ENCODE peak calls at places on chromosomes 7 and 10, in nine cellular contexts. L is NAMALWA; B is NCI-H1694; H is T-helper 17 cell; V is brain microvascular endothelial cell; N is GM19239; Q is endothelial cell; Z is activated effector memory CD4-positive, alpha-beta T cell treated with anti-CD3 and anti-CD28 coated beads, Interleukin-2, amount 50 U/mL, for 16 hours; C is HS-27A. R is an unnamed sample.

GRCh38 chr7:155562106-155562505 is 15.7 kb upstream of the CNPY1 start:
- DNase-seq in C (no peak), Z (no peak), Q (no peak), H (no peak), L (no peak), B (no peak), V (no peak), N (no peak), R (no peak)

GRCh38 chr10:112584276-112584675 is 137.3 kb downstream of the VTI1A start:
- DNase-seq in B (no peak), V (no peak), N (no peak), Q (no peak), Z (no peak), L (no peak), H (no peak), C (no peak), R (no peak)

GRCh38 chr10:122567056-122567660 is 6.6 kb downstream of the DMBT1 start:
- DNase-seq in H (no peak), B (no peak), V (peak; percentile 6), N (peak; percentile 16), Q (peak; percentile 53), L (peak; percentile 51), C (no peak), Z (peak; percentile 71), R (no peak)

GRCh38 chr7:82805527-82805960 is 357.1 kb downstream of the PCLO start:
- DNase-seq in Q (no peak), B (no peak), L (no peak), H (no peak), Z (no peak), C (peak; percentile 69), N (no peak), V (peak; percentile 77), R (peak; percentile 24)

GRCh38 chr10:13327516-13327915 is 20.6 kb downstream of the SEPHS1 start:
- DNase-seq in C (no peak), N (no peak), Q (no peak), B (no peak), L (no peak), H (no peak), Z (no peak), V (no peak), R (no peak)

GRCh38 chr10:110395350-110396283 is 90.9 kb upstream of the SMNDC1 start:
- DNase-seq in H (peak; percentile 16), N (peak; percentile 37), Z (peak; percentile 78), C (no peak), B (no peak), L (no peak), V (peak; percentile 99), Q (no peak), R (no peak)

GRCh38 chr7:17123020-17123419 is 175.4 kb upstream of the AHR start:
- DNase-seq in L (no peak), Z (no peak), Q (no peak), N (no peak), C (peak; percentile 47), V (peak; percentile 82), H (no peak), B (no peak), R (peak; percentile 83)

GRCh38 chr10:24384954-24385353 is 176.0 kb downstream of the KIAA1217 start:
- DNase-seq in B (no peak), C (no peak), Q (no peak), Z (no peak), H (no peak), N (no peak), L (no peak), V (no peak), R (no peak)

GRCh38 chr10:99860466-99860865 is 78.0 kb downstream of the ABCC2 start:
- DNase-seq in Q (no peak), L (no peak), Z (no peak), C (no peak), V (no peak), H (no peak), N (no peak), B (no peak), R (no peak)

GRCh38 chr10:24826022-24826421 is 102.3 kb upstream of the ARHGAP21 start:
- DNase-seq in C (no peak), Z (no peak), H (no peak), N (no peak), B (peak; percentile 2), V (peak; percentile 53), L (no peak), Q (no peak), R (peak; percentile 58)

GRCh38 chr7:135558337-135558767 is 635 bp downstream of the NUP205 start:
- DNase-seq in Z (peak; percentile 88), B (peak; percentile 71), H (peak; percentile 58), N (peak; percentile 51), Q (peak; percentile 45), V (peak; percentile 47), C (peak; percentile 27), L (peak; percentile 98), R (no peak)

GRCh38 chr7:129773871-129774270 is 162.4 kb downstream of the NRF1 start:
- DNase-seq in N (no peak), V (no peak), L (no peak), Q (no peak), B (no peak), Z (no peak), C (no peak), H (no peak), R (no peak)

GRCh38 chr10:71770789-71771188 is 2.5 kb downstream of the VSIR start:
- DNase-seq in H (no peak), N (no peak), Q (no peak), B (no peak), C (no peak), L (no peak), V (no peak), Z (no peak), R (no peak)

GRCh38 chr7:65951837-65952578 is 30.0 kb downstream of the GUSB start:
- DNase-seq in Q (no peak), Z (no peak), N (no peak), C (no peak), H (no peak), L (peak; percentile 32), B (no peak), V (no peak), R (no peak)

GRCh38 chr7:34058791-34059550 is 153.6 kb downstream of the BMPER start:
- DNase-seq in Q (no peak), L (no peak), N (no peak), B (peak; percentile 85), C (no peak), V (no peak), Z (no peak), H (no peak), R (no peak)

GRCh38 chr10:33235271-33235884 is 99.1 kb downstream of the NRP1 start:
- DNase-seq in C (no peak), V (no peak), Z (no peak), N (no peak), L (no peak), B (no peak), H (no peak), Q (no peak), R (no peak)

GRCh38 chr7:18495412-18496335 is at the start of gene HDAC9:
- DNase-seq in H (no peak), N (peak; percentile 5), Q (no peak), B (no peak), C (no peak), L (peak; percentile 96), Z (no peak), V (peak; percentile 51), R (no peak)

GRCh38 chr7:67823345-67823744 is 826.7 kb downstream of the TYW1 start:
- DNase-seq in C (no peak), B (no peak), L (no peak), Q (no peak), Z (no peak), N (no peak), H (no peak), V (peak; percentile 0), R (no peak)

GRCh38 chr7:4957847-4958476 is 1.0 kb downstream of the MMD2 start:
- DNase-seq in L (no peak), H (no peak), N (no peak), V (no peak), Z (peak; percentile 58), Q (no peak), B (no peak), C (no peak), R (no peak)

GRCh38 chr7:39577229-39577874 is 11.1 kb downstream of the YAE1 start:
- DNase-seq in H (no peak), C (no peak), L (no peak), B (no peak), V (no peak), N (no peak), Z (no peak), Q (no peak), R (no peak)

GRCh38 chr10:16545126-16545736 is 23.6 kb upstream of the C1QL3 start:
- DNase-seq in N (peak; percentile 34), L (peak; percentile 63), Z (no peak), V (peak; percentile 24), H (no peak), Q (no peak), B (peak; percentile 29), C (no peak), R (peak; percentile 5)

GRCh38 chr10:102395677-102396197 is at the start of gene NFKB2:
- DNase-seq in Z (no peak), Q (no peak), B (no peak), V (no peak), L (peak; percentile 41), N (no peak), C (no peak), H (no peak), R (no peak)

GRCh38 chr7:101626758-101627157 is 2.3 kb downstream of the MYL10 start:
- DNase-seq in V (no peak), H (no peak), Z (no peak), C (no peak), L (no peak), B (no peak), Q (no peak), N (no peak), R (no peak)